ENCODE peak calls at places on chromosomes 7 and 10, in four cellular contexts. R is left ventricle myocardium inferior, N is left lung, J is NCI-H1092 treated with DMSO at 0.1 percent for 48 hours. O is an unnamed sample.

GRCh38 chr10:51214207-51214896 is 140.1 kb downstream of the PRKG1 start:
- DNase-seq in N (no peak), R (no peak), J (no peak), O (no peak)

GRCh38 chr7:95865716-95866371 is 93.5 kb downstream of the DYNC1I1 start:
- DNase-seq in R (no peak), J (peak; percentile 23), N (no peak), O (no peak)

GRCh38 chr7:25789701-25790240 is 362.2 kb upstream of the NFE2L3 start:
- DNase-seq in N (no peak), J (no peak), R (no peak), O (no peak)

GRCh38 chr10:87915989-87916388 is 52.6 kb downstream of the PTEN start:
- DNase-seq in N (no peak), R (no peak), J (no peak), O (no peak)

GRCh38 chr10:73076361-73077183 is 20.1 kb downstream of the P4HA1 start:
- DNase-seq in R (peak; percentile 47), N (no peak), J (no peak), O (no peak)

GRCh38 chr10:103765981-103766380 is 89.4 kb downstream of the SH3PXD2A start:
- DNase-seq in N (peak; percentile 82), R (peak; percentile 50), J (no peak), O (no peak)

GRCh38 chr7:140003913-140004382 is 58.8 kb downstream of the PARP12 start:
- DNase-seq in N (no peak), J (no peak), R (no peak), O (peak; percentile 24)

GRCh38 chr10:17951868-17952371 is at the start of gene SLC39A12:
- DNase-seq in N (no peak), J (no peak), R (no peak), O (no peak)

GRCh38 chr10:103661198-103661950 is 167.9 kb downstream of the NEURL1 start:
- DNase-seq in J (peak; percentile 1), R (peak; percentile 84), N (peak; percentile 85), O (peak; percentile 40)

GRCh38 chr10:90740265-90740664 is 117.6 kb downstream of the HTR7 start:
- DNase-seq in J (no peak), R (no peak), N (no peak), O (no peak)

GRCh38 chr7:153657182-153657800 is 394.9 kb upstream of the DPP6 start:
- DNase-seq in J (no peak), R (no peak), N (no peak), O (no peak)

GRCh38 chr10:75911426-75911825 is 480.0 kb downstream of the LRMDA start:
- DNase-seq in R (no peak), N (no peak), J (no peak), O (no peak)

GRCh38 chr7:1193593-1194424 is 33.8 kb upstream of the ZFAND2A start:
- DNase-seq in R (peak; percentile 58), N (no peak), J (peak; percentile 53), O (peak; percentile 28)

GRCh38 chr7:155202106-155202871 is 95.4 kb upstream of the INSIG1 start:
- DNase-seq in R (no peak), J (no peak), N (no peak), O (no peak)

GRCh38 chr7:120272261-120272895 is 597 bp upstream of the KCND2 start:
- DNase-seq in N (no peak), R (no peak), J (peak; percentile 81), O (peak; percentile 65)

GRCh38 chr10:16521311-16522016 is at the start of gene C1QL3:
- DNase-seq in R (no peak), J (peak; percentile 33), N (no peak), O (no peak)

GRCh38 chr7:16826061-16826460 is 21.3 kb upstream of the AGR2 start:
- DNase-seq in R (no peak), J (no peak), N (no peak), O (no peak)